ENCODE peak calls at places on chromosomes 13 and 19, in seven cellular contexts. R, X, U, S, N, A and M are unnamed samples.

GRCh38 chr13:47680752-47681151 is 320.3 kb downstream of the SUCLA2 start:
- DNase-seq in S (peak; percentile 11), U (no peak), A (no peak), X (no peak), N (no peak), R (no peak), M (no peak)

GRCh38 chr19:4375620-4376228 is 24.6 kb downstream of the SH3GL1 start:
- DNase-seq in S (peak; percentile 66), X (peak; percentile 56), U (no peak), N (no peak), R (no peak), A (peak; percentile 55), M (no peak)

GRCh38 chr13:80655778-80656518 is 315.0 kb upstream of the SPRY2 start:
- DNase-seq in N (no peak), X (no peak), R (no peak), U (no peak), A (no peak), S (no peak), M (no peak)

GRCh38 chr13:27362064-27362751 is 62.2 kb upstream of the GTF3A start:
- DNase-seq in X (no peak), R (peak; percentile 59), U (peak; percentile 71), N (peak; percentile 77), S (peak; percentile 85), A (peak; percentile 86), M (peak; percentile 85)

GRCh38 chr13:93847162-93847561 is 620.6 kb downstream of the GPC6 start:
- DNase-seq in A (no peak), S (peak; percentile 48), R (no peak), U (no peak), X (no peak), N (no peak), M (no peak)

GRCh38 chr19:30783936-30784335 is 411.8 kb downstream of the ZNF536 start:
- DNase-seq in A (no peak), S (no peak), R (no peak), X (no peak), N (no peak), U (no peak), M (no peak)

GRCh38 chr19:28242317-28242927 is 970.5 kb downstream of the UQCRFS1 start:
- DNase-seq in R (no peak), N (no peak), A (peak; percentile 13), S (peak; percentile 45), X (no peak), U (no peak), M (no peak)

GRCh38 chr19:19276386-19276785 is 3.3 kb upstream of the TM6SF2 start:
- DNase-seq in S (no peak), X (no peak), N (no peak), R (no peak), A (no peak), U (no peak), M (no peak)

GRCh38 chr19:18009412-18010066 is 1.6 kb downstream of the ARRDC2 start:
- DNase-seq in A (no peak), S (peak; percentile 64), R (no peak), N (no peak), X (no peak), U (no peak), M (no peak)

GRCh38 chr19:4744451-4745170 is 21.0 kb upstream of the DPP9 start:
- DNase-seq in X (no peak), R (no peak), U (peak; percentile 46), S (peak; percentile 58), A (no peak), N (no peak), M (no peak)

GRCh38 chr13:27170221-27170520 is 1.4 kb downstream of the USP12 start:
- DNase-seq in S (peak; percentile 59), U (no peak), A (no peak), X (no peak), R (no peak), N (no peak), M (no peak)

GRCh38 chr19:5343848-5344247 is 3.2 kb upstream of the PTPRS start:
- DNase-seq in S (no peak), R (no peak), N (no peak), U (no peak), A (no peak), X (no peak), M (no peak)

GRCh38 chr19:18339703-18340102 is 695 bp upstream of the PGPEP1 start:
- DNase-seq in A (no peak), R (no peak), U (no peak), N (no peak), X (no peak), S (peak; percentile 32), M (no peak)

GRCh38 chr13:29948246-29948645 is 97.8 kb upstream of the UBL3 start:
- DNase-seq in A (no peak), X (no peak), S (peak; percentile 20), N (no peak), R (no peak), U (no peak), M (no peak)

GRCh38 chr19:40466219-40467006 is at the start of gene SPTBN4:
- DNase-seq in A (no peak), X (no peak), N (peak; percentile 64), R (peak; percentile 47), U (peak; percentile 34), S (no peak), M (peak; percentile 36)

GRCh38 chr19:6963937-6964336 is 57.3 kb downstream of the MBD3L2B start:
- DNase-seq in R (no peak), N (peak; percentile 46), S (no peak), A (peak; percentile 25), X (peak; percentile 2), U (no peak), M (no peak)

GRCh38 chr13:99926014-99926731 is 45.4 kb downstream of the ZIC5 start:
- DNase-seq in S (peak; percentile 70), N (no peak), R (no peak), A (peak; percentile 47), X (no peak), U (no peak), M (no peak)

GRCh38 chr13:26561636-26562537 is 4.4 kb downstream of the WASF3 start:
- DNase-seq in X (no peak), R (no peak), S (peak; percentile 24), A (no peak), N (no peak), U (no peak), M (peak; percentile 31)

GRCh38 chr19:49660338-49660961 is 5.2 kb downstream of the IRF3 start:
- DNase-seq in R (no peak), A (no peak), X (no peak), N (no peak), U (no peak), S (no peak), M (no peak)

GRCh38 chr13:28355822-28356371 is 139.0 kb downstream of the FLT1 start:
- DNase-seq in U (no peak), X (no peak), S (no peak), A (no peak), N (no peak), R (no peak), M (no peak)

GRCh38 chr19:49614096-49614857 is 23.3 kb downstream of the PRR12 start:
- DNase-seq in X (no peak), A (no peak), N (peak; percentile 14), S (peak; percentile 62), U (no peak), R (no peak), M (no peak)

GRCh38 chr13:113759525-113760137 is 605 bp downstream of the TMEM255B start:
- DNase-seq in U (no peak), S (peak; percentile 25), R (no peak), N (no peak), X (no peak), A (peak; percentile 12), M (no peak)

GRCh38 chr19:45523642-45524256 is 16.5 kb downstream of the VASP start:
- DNase-seq in A (peak; percentile 90), N (peak; percentile 69), U (peak; percentile 82), R (peak; percentile 52), X (peak; percentile 62), S (peak; percentile 80), M (peak; percentile 85)

GRCh38 chr13:114010401-114011101 is 36.7 kb upstream of the C13orf46 start:
- DNase-seq in U (no peak), N (no peak), X (no peak), R (no peak), S (no peak), A (no peak), M (no peak)

GRCh38 chr19:2014731-2015610 is 543 bp downstream of the BTBD2 start:
- DNase-seq in A (no peak), S (peak; percentile 19), R (no peak), X (no peak), N (no peak), U (no peak), M (no peak)

GRCh38 chr19:55590621-55591020 is 8.7 kb downstream of the FIZ1 start:
- DNase-seq in N (peak; percentile 16), S (peak; percentile 16), A (peak; percentile 52), R (no peak), X (no peak), U (no peak), M (no peak)

GRCh38 chr13:45367995-45368394 is 27.0 kb upstream of the TPT1 start:
- DNase-seq in X (no peak), S (peak; percentile 94), A (no peak), R (no peak), N (peak; percentile 24), U (no peak), M (no peak)

GRCh38 chr13:35882722-35883497 is 248.3 kb downstream of the DCLK1 start:
- DNase-seq in R (no peak), X (no peak), N (no peak), U (no peak), A (no peak), S (no peak), M (peak; percentile 24)

GRCh38 chr13:104043184-104043583 is 977.0 kb upstream of the SLC10A2 start:
- DNase-seq in X (no peak), A (no peak), S (peak; percentile 28), U (no peak), N (no peak), R (no peak), M (no peak)

GRCh38 chr13:94711561-94712286 is 621 bp downstream of the SOX21 start:
- DNase-seq in R (no peak), A (no peak), U (no peak), X (no peak), N (no peak), S (no peak), M (no peak)